ENCODE peak calls at places on chromosomes 13 and 19, in four cellular contexts. I is A549, Z is HepG2, R is K562. X is an unnamed sample.

GRCh38 chr19:55681131-55682087 is 6.4 kb downstream of the EPN1 start:
- DNase-seq in I (no peak), Z (no peak), R (no peak), X (peak)

GRCh38 chr19:16536130-16536529 is 6.1 kb downstream of the CHERP start:
- DNase-seq in I (no peak), Z (no peak), R (no peak), X (no peak)

GRCh38 chr19:42028304-42029216 is 34.5 kb upstream of the ATP1A3 start:
- DNase-seq in I (peak), Z (no peak), R (peak), X (no peak)

GRCh38 chr19:17932485-17933338 is at the start of gene CCDC124:
- DNase-seq in I (peak), Z (peak), R (peak), X (peak)

GRCh38 chr13:32330438-32330837 is 15.1 kb downstream of the BRCA2 start:
- DNase-seq in I (no peak), Z (no peak), R (no peak), X (peak)

GRCh38 chr13:22744688-22745452 is 435.9 kb upstream of the SGCG start:
- DNase-seq in I (peak), Z (no peak), R (peak), X (no peak)

GRCh38 chr13:111610077-111610476 is 289.6 kb downstream of the TEX29 start:
- DNase-seq in I (no peak), Z (no peak), R (no peak), X (no peak)

GRCh38 chr13:82412749-82413148 is 1469.5 kb downstream of the SLITRK1 start:
- DNase-seq in I (no peak), Z (no peak), R (no peak), X (no peak)

GRCh38 chr19:7618771-7619510 is 10.4 kb downstream of the XAB2 start:
- DNase-seq in I (no peak), Z (no peak), R (no peak), X (no peak)

GRCh38 chr19:46466536-46467199 is 4.7 kb downstream of the PNMA8A start:
- DNase-seq in I (no peak), Z (no peak), R (no peak), X (peak)

GRCh38 chr19:9883231-9883758 is 48.2 kb downstream of the PIN1 start:
- DNase-seq in I (no peak), Z (no peak), R (no peak), X (no peak)

GRCh38 chr13:20964904-20965303 is 62.4 kb upstream of the XPO4 start:
- DNase-seq in I (no peak), Z (no peak), R (no peak), X (peak)

GRCh38 chr13:50126378-50127016 is 111.3 kb downstream of the KCNRG start:
- DNase-seq in I (peak), Z (peak), R (peak), X (peak)

GRCh38 chr13:41596190-41596589 is 138.8 kb downstream of the RGCC start:
- DNase-seq in I (no peak), Z (no peak), R (no peak), X (peak)

GRCh38 chr19:50959731-50960500 is 7.1 kb upstream of the KLK5 start:
- DNase-seq in I (peak), Z (no peak), R (no peak), X (no peak)

GRCh38 chr19:46848389-46848788 is 2.3 kb downstream of the AP2S1 start:
- DNase-seq in I (no peak), Z (no peak), R (no peak), X (no peak)

GRCh38 chr13:26440111-26440510 is 117.4 kb upstream of the WASF3 start:
- DNase-seq in I (no peak), Z (no peak), R (no peak), X (peak)

GRCh38 chr13:76836311-76836710 is 49.9 kb downstream of the KCTD12 start:
- DNase-seq in I (no peak), Z (no peak), R (no peak), X (peak)

GRCh38 chr13:109182777-109183465 is 553.5 kb downstream of the MYO16 start:
- DNase-seq in I (no peak), Z (no peak), R (no peak), X (peak)

GRCh38 chr13:104837756-104838155 is 1697.7 kb downstream of the EFNB2 start:
- DNase-seq in I (no peak), Z (no peak), R (no peak), X (no peak)

GRCh38 chr13:103222683-103223082 is 156.5 kb upstream of the SLC10A2 start:
- DNase-seq in I (no peak), Z (no peak), R (no peak), X (no peak)

GRCh38 chr19:34454685-34455084 is 26.5 kb downstream of the UBA2 start:
- DNase-seq in I (no peak), Z (no peak), R (no peak), X (no peak)

GRCh38 chr19:45402469-45403070 is 2.3 kb downstream of the PPP1R13L start:
- DNase-seq in I (peak), Z (no peak), R (peak), X (no peak)

GRCh38 chr13:100069278-100069677 is 19.6 kb upstream of the PCCA start:
- DNase-seq in I (no peak), Z (no peak), R (no peak), X (peak)

GRCh38 chr13:41465215-41465907 is 8.0 kb downstream of the RGCC start:
- DNase-seq in I (no peak), Z (no peak), R (peak), X (peak)

GRCh38 chr13:106350208-106350607 is 185.3 kb downstream of the EFNB2 start:
- DNase-seq in I (no peak), Z (no peak), R (no peak), X (no peak)

GRCh38 chr13:77480071-77480470 is 55.4 kb upstream of the SCEL start:
- DNase-seq in I (no peak), Z (no peak), R (no peak), X (no peak)

GRCh38 chr19:58460039-58460438 is 6.8 kb upstream of the ZNF324 start:
- DNase-seq in I (no peak), Z (no peak), R (no peak), X (no peak)

GRCh38 chr13:73521970-73522549 is 463.3 kb downstream of the KLF5 start:
- DNase-seq in I (no peak), Z (no peak), R (no peak), X (peak)

GRCh38 chr19:4449022-4449825 is 8.4 kb downstream of the UBXN6 start:
- DNase-seq in I (no peak), Z (no peak), R (no peak), X (no peak)

DNA sequence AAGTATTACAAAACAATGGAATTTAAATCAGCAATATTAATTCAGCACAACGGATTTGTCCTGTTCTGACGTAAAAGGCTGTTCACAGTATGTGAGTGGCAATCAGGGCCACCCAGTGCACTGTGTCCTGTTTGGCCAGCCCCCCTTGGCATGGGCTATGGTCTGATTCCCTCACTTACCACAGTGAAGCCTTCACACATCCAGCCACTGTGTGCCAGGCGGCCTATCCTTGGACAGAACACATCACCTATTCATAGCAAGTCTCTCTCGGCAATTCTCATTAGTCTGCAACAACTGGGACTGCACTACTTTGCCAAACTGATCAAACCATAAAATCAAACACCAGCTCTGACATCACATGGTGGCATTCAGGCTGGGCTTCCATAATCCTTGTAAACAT is 221.5 kb upstream of the TSHZ3 start:
- DNase-seq in I (no peak), Z (no peak), R (no peak), X (no peak)
- TF ChIP-seq USF2 in I (no peak), Z (no peak), R (no peak), X (no peak)

DNA sequence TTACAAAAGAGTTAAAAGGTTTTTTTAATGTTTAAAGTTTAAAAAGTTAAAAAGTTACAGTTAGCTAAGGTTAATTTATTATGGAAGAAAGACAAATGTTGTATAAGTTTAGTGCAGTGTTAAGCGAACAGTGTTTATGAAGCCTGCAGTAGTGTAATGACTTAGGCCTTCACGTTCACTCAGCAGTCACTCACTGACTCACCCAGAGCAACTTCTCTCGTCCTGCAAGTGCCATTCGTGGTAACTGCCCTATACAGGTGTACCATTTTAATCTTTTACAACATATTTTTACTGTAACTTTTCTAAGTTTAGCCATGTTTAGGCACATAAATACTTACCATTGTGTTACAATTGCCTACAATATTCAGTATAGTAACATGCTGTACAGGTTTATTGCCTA is 398.2 kb upstream of the NBEA start:
- DNase-seq in I (no peak), Z (no peak), R (no peak), X (no peak)
- TF ChIP-seq MAFK in I (no peak), Z (no peak), R (no peak), X (no peak)

GRCh38 chr13:27775943-27776342 is 16.3 kb upstream of the GSX1 start:
- DNase-seq in I (no peak), Z (no peak), R (no peak), X (no peak)
- TF ChIP-seq USF2 in I (no peak), Z (no peak), R (no peak), X (no peak)

DNA sequence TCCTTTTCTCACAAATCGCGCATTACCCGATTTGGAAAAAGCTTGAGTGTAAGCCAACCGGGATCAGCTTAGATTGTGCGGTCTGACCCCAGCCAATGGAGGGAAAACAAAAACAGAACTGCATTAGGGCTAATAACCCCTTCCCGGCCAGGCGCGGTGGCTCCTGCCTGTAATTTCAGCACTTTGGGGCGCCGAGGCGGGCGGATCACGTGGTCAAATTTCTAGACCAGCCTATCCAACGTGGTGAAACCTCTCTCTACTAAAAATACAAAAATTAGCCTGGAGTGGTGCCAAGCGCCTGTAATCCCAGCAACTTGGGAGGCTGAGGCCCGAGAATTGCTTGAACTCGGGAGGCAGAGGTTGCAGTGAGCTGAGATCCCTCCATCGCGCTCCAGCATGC is 896 bp downstream of the ZNF90 start:
- DNase-seq in I (no peak), Z (no peak), R (no peak), X (peak)
- TF ChIP-seq MAFK in I (no peak), Z (no peak), R (no peak), X (no peak)

GRCh38 chr13:28684257-28684656 is 25.3 kb downstream of the POMP start:
- DNase-seq in I (peak), Z (peak), R (peak), X (no peak)
- TF ChIP-seq USF2 in I (no peak), Z (no peak), R (no peak), X (no peak)

GRCh38 chr13:112704634-112705145 is 14.9 kb downstream of the ATP11A start:
- DNase-seq in I (no peak), Z (no peak), R (no peak), X (no peak)

GRCh38 chr13:112705286-112705685 is 15.4 kb downstream of the ATP11A start:
- DNase-seq in I (no peak), Z (no peak), R (no peak), X (no peak)

GRCh38 chr13:112703449-112703848 is 13.6 kb downstream of the ATP11A start:
- DNase-seq in I (no peak), Z (no peak), R (no peak), X (no peak)

GRCh38 chr13:112702983-112703379 is 13.1 kb downstream of the ATP11A start:
- DNase-seq in I (no peak), Z (no peak), R (no peak), X (no peak)

DNA sequence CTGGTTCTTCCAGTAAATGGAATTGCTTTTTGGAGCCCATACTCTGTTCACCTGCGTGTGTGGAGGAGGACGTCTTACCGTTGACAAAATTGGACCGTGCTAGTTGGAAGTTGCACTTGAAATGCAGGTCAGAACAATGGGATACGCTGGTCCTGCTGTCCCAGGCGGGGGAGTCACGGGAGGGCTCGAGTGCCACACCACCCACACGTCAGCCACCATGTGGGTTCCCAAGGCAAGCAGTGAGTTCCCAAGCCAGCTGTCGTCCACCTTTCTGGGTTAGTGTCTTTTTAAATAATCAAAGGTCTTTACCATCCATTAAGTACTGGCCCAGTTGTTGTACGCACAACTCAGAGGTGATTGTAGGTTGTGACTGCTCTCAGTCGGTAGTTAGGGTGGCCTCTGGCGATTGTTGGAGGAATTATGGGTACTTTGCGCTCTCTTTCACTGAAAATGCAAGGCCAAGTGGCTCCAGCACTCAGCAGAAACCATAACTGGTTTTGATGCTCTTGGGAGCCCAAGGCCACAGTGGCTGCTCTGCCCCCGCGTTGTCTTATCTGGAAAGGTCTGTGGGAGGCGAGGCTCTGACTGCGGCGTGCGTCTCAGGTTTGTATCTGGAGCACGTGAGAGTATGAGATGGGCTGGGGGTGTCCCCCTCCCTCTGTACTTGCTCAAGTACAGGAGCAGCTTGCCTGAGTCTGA is 14.2 kb downstream of the ATP11A start:
- DNase-seq in I (no peak), Z (no peak), R (peak), X (no peak)
- TF ChIP-seq MAFK in I (no peak), Z (no peak), R (no peak), X (no peak)

DNA sequence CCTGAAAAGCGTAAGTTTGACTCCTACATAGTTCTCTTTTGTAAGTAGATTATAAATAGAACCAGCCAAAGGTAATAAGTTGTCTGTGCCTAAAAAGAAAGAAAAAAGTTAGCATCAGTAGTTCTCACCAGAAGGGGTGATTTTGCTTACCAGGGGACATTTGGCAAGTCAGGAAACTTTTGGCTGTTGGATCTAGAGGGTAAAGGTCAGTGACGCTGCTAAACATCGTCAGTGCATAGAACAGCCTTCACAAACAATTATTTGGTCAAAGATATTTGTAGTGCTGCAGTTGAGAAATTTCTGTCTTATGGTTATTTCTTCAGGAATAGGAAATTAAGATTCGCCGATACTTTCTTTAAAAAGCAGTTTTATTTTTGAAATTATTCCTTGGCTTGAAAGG is 2.0 kb downstream of the USPL1 start:
- DNase-seq in I (no peak), Z (peak), R (peak), X (no peak)
- TF ChIP-seq USF2 in I (no peak), Z (no peak), R (no peak), X (no peak)